ENCODE peak calls at places on chromosomes 4 and X, in four cellular contexts. One of them, this sample, is unnamed.

GRCh38 chr4:53987761-53988171 is 76.6 kb downstream of the CHIC2 start:
- DNase-seq in EH: peak; percentile 73
- DNase-seq in T-helper 2 cell: no peak
- DNase-seq in natural killer cell: no peak
- DNase-seq in this sample: no peak

GRCh38 chrX:39850630-39851152 is 247.1 kb downstream of the BCOR start:
- DNase-seq in natural killer cell: no peak
- DNase-seq in T-helper 2 cell: no peak
- DNase-seq in EH: peak; percentile 70
- DNase-seq in this sample: no peak

GRCh38 chr4:11748169-11748872 is 319.6 kb upstream of the HS3ST1 start:
- DNase-seq in EH: peak; percentile 59
- DNase-seq in T-helper 2 cell: no peak
- DNase-seq in natural killer cell: no peak
- DNase-seq in this sample: no peak

GRCh38 chr4:101791189-101791572 is 651 bp downstream of the BANK1 start:
- DNase-seq in EH: no peak
- DNase-seq in natural killer cell: no peak
- DNase-seq in T-helper 2 cell: no peak
- DNase-seq in this sample: no peak

GRCh38 chrX:70169281-70169680 is 8.0 kb upstream of the DGAT2L6 start:
- DNase-seq in T-helper 2 cell: no peak
- DNase-seq in EH: no peak
- DNase-seq in natural killer cell: no peak
- DNase-seq in this sample: no peak

GRCh38 chrX:44244008-44244407 is 99.5 kb downstream of the EFHC2 start:
- DNase-seq in EH: peak; percentile 13
- DNase-seq in natural killer cell: no peak
- DNase-seq in T-helper 2 cell: no peak
- DNase-seq in this sample: no peak

GRCh38 chr4:85246055-85246454 is 228.9 kb upstream of the ARHGAP24 start:
- DNase-seq in T-helper 2 cell: no peak
- DNase-seq in EH: no peak
- DNase-seq in natural killer cell: no peak
- DNase-seq in this sample: no peak

GRCh38 chrX:69387559-69388487 is 116.3 kb upstream of the NALF2 start:
- DNase-seq in natural killer cell: no peak
- DNase-seq in EH: peak; percentile 58
- DNase-seq in T-helper 2 cell: no peak
- DNase-seq in this sample: peak; percentile 33

GRCh38 chr4:48483777-48484493 is 792 bp downstream of the SLC10A4 start:
- DNase-seq in T-helper 2 cell: no peak
- DNase-seq in EH: no peak
- DNase-seq in natural killer cell: no peak
- DNase-seq in this sample: no peak

GRCh38 chr4:152283806-152284470 is 252.0 kb downstream of the FBXW7 start:
- DNase-seq in EH: peak; percentile 62
- DNase-seq in natural killer cell: no peak
- DNase-seq in T-helper 2 cell: no peak
- DNase-seq in this sample: no peak

GRCh38 chr4:117949621-117950020 is 84.7 kb upstream of the NDST3 start:
- DNase-seq in T-helper 2 cell: no peak
- DNase-seq in EH: no peak
- DNase-seq in natural killer cell: no peak
- DNase-seq in this sample: no peak

GRCh38 chrX:139738581-139738980 is 30.6 kb upstream of the MCF2 start:
- DNase-seq in T-helper 2 cell: no peak
- DNase-seq in EH: peak; percentile 34
- DNase-seq in natural killer cell: no peak
- DNase-seq in this sample: no peak

GRCh38 chrX:42085836-42086235 is 162.5 kb upstream of the CASK start:
- DNase-seq in EH: no peak
- DNase-seq in T-helper 2 cell: no peak
- DNase-seq in natural killer cell: no peak
- DNase-seq in this sample: no peak

GRCh38 chr4:153148796-153149195 is 55.4 kb upstream of the TRIM2 start:
- DNase-seq in natural killer cell: no peak
- DNase-seq in T-helper 2 cell: no peak
- DNase-seq in EH: peak; percentile 74
- DNase-seq in this sample: no peak

GRCh38 chr4:47837582-47838294 is at the start of gene CORIN:
- DNase-seq in EH: no peak
- DNase-seq in T-helper 2 cell: peak; percentile 6
- DNase-seq in natural killer cell: no peak
- DNase-seq in this sample: no peak

GRCh38 chrX:107752714-107753113 is 22.9 kb downstream of the TSC22D3 start:
- DNase-seq in T-helper 2 cell: no peak
- DNase-seq in natural killer cell: no peak
- DNase-seq in EH: no peak
- DNase-seq in this sample: no peak

GRCh38 chr4:143019351-143019750 is 165.4 kb upstream of the USP38 start:
- DNase-seq in EH: no peak
- DNase-seq in natural killer cell: no peak
- DNase-seq in T-helper 2 cell: no peak
- DNase-seq in this sample: no peak

GRCh38 chrX:112840382-112841113 is at the start of gene AMOT:
- DNase-seq in T-helper 2 cell: peak; percentile 58
- DNase-seq in natural killer cell: peak; percentile 39
- DNase-seq in EH: peak; percentile 18
- DNase-seq in this sample: peak; percentile 92

GRCh38 chrX:39296472-39296871 is 495.2 kb downstream of the MID1IP1 start:
- DNase-seq in T-helper 2 cell: no peak
- DNase-seq in natural killer cell: no peak
- DNase-seq in EH: no peak
- DNase-seq in this sample: no peak

GRCh38 chr4:52861879-52862604 is at the start of gene RASL11B:
- DNase-seq in EH: peak; percentile 74
- DNase-seq in natural killer cell: peak; percentile 85
- DNase-seq in T-helper 2 cell: peak; percentile 66
- DNase-seq in this sample: peak; percentile 93

GRCh38 chrX:69065451-69065850 is 99.8 kb downstream of the PJA1 start:
- DNase-seq in natural killer cell: no peak
- DNase-seq in EH: peak; percentile 35
- DNase-seq in T-helper 2 cell: no peak
- DNase-seq in this sample: no peak

This sample was measured in mesothelial cell of epicardium.